ENCODE peak calls at places on chromosomes 5 and 9, in six cellular contexts. J is HCT116, T is ovary, I is upper lobe of right lung, K is lower lobe of right lung, A is body of pancreas. N is an unnamed sample. For H3K4me1, the result is how much of the 10 kb centered on the place peaks cover.

GRCh38 chr5:53642006-53642405 is 81.6 kb downstream of the NDUFS4 start:
- DNase-seq in J (no peak), T (no peak), I (no peak), K (no peak), A (no peak), N (no peak)

GRCh38 chr5:173420108-173420507 is 91.9 kb upstream of the STC2 start:
- DNase-seq in J (no peak), T (no peak), I (no peak), K (no peak), A (no peak), N (no peak)

GRCh38 chr5:172336264-172336663 is 52.7 kb upstream of the UBTD2 start:
- DNase-seq in J (no peak), T (peak), I (no peak), K (no peak), A (no peak), N (no peak)

GRCh38 chr5:142551242-142552067 is 134.4 kb downstream of the FGF1 start:
- DNase-seq in J (no peak), T (no peak), I (no peak), K (no peak), A (no peak), N (no peak)

GRCh38 chr9:89179535-89179919 is 909 bp upstream of the SHC3 start:
- DNase-seq in J (no peak), T (no peak), I (no peak), K (no peak), A (no peak), N (no peak)

GRCh38 chr9:108463927-108464606 is 391.7 kb downstream of the ACTL7B start:
- DNase-seq in J (no peak), T (no peak), I (no peak), K (no peak), A (no peak), N (no peak)

GRCh38 chr9:4430492-4431261 is 59.6 kb upstream of the SLC1A1 start:
- DNase-seq in J (no peak), T (no peak), I (no peak), K (no peak), A (no peak), N (no peak)

GRCh38 chr9:19461135-19461534 is 52.3 kb downstream of the ACER2 start:
- DNase-seq in J (no peak), T (no peak), I (no peak), K (no peak), A (no peak), N (no peak)

GRCh38 chr9:14107977-14108376 is 206.0 kb downstream of the NFIB start:
- DNase-seq in J (no peak), T (no peak), I (no peak), K (no peak), A (no peak), N (no peak)

GRCh38 chr9:63859475-63860215 is 1425.4 kb downstream of the FOXD4L5 start:
- DNase-seq in J (peak), T (peak), I (peak), K (peak), A (no peak), N (peak)

GRCh38 chr5:751496-751895 is 33.0 kb downstream of the ZDHHC11B start:
- DNase-seq in J (no peak), T (no peak), I (peak), K (no peak), A (no peak), N (no peak)

GRCh38 chr9:21434202-21435014 is 5.8 kb upstream of the IFNA1 start:
- DNase-seq in J (peak), T (no peak), I (no peak), K (no peak), A (peak), N (peak)
- TF ChIP-seq CTCF in J (peak), T (no peak), I (peak), K (peak), A (peak), N (peak)

GRCh38 chr9:127557466-127557869 is 54.6 kb upstream of the STXBP1 start:
- DNase-seq in J (no peak), T (peak), I (no peak), K (peak), A (no peak), N (no peak)
- H3K4me1 ChIP-seq in J (half or more), T (under half), I (half or more), K (half or more), A (half or more), N (half or more)

GRCh38 chr9:88077071-88077617 is 61.1 kb downstream of the SPATA31C2 start:
- DNase-seq in J (no peak), T (no peak), I (no peak), K (no peak), A (no peak), N (no peak)

GRCh38 chr9:88074931-88075330 is 63.3 kb downstream of the SPATA31C2 start:
- DNase-seq in J (no peak), T (no peak), I (no peak), K (no peak), A (no peak), N (no peak)

GRCh38 chr9:88072831-88073365 is 65.4 kb downstream of the SPATA31C2 start:
- DNase-seq in J (no peak), T (no peak), I (no peak), K (no peak), A (no peak), N (no peak)

GRCh38 chr9:88075966-88076285 is 62.3 kb downstream of the SPATA31C2 start:
- DNase-seq in J (no peak), T (no peak), I (no peak), K (no peak), A (no peak), N (no peak)

GRCh38 chr9:88076286-88077070 is 61.8 kb downstream of the SPATA31C2 start:
- DNase-seq in J (peak), T (peak), I (peak), K (peak), A (peak), N (peak)
- TF ChIP-seq CTCF in J (no peak), T (no peak), I (peak), K (no peak), A (peak), N (peak)

GRCh38 chr5:51201708-51202107 is 181.5 kb upstream of the ISL1 start:
- DNase-seq in J (no peak), T (no peak), I (no peak), K (no peak), A (no peak), N (no peak)

GRCh38 chr5:51202161-51202560 is 181.1 kb upstream of the ISL1 start:
- DNase-seq in J (no peak), T (no peak), I (no peak), K (no peak), A (no peak), N (no peak)

GRCh38 chr5:51203598-51203997 is 179.7 kb upstream of the ISL1 start:
- DNase-seq in J (no peak), T (no peak), I (no peak), K (no peak), A (no peak), N (no peak)

GRCh38 chr5:51201024-51201423 is 182.2 kb upstream of the ISL1 start:
- DNase-seq in J (no peak), T (no peak), I (no peak), K (no peak), A (no peak), N (no peak)
- H3K4me1 ChIP-seq in J (under half), T (under half), I (under half), K (under half), A (under half), N (under half)

GRCh38 chr5:134281081-134281480 is 55.2 kb upstream of the PPP2CA start:
- DNase-seq in J (no peak), T (no peak), I (no peak), K (no peak), A (no peak), N (no peak)
- TF ChIP-seq CTCF in J (no peak), T (no peak), I (no peak), K (no peak), A (no peak), N (no peak)

GRCh38 chr5:33317271-33317670 is 123.5 kb upstream of the TARS1 start:
- DNase-seq in J (no peak), T (no peak), I (no peak), K (no peak), A (no peak), N (no peak)
- H3K4me1 ChIP-seq in J (under half), T (under half), I (under half), K (under half), A (under half), N (under half)